ENCODE peak calls at places on chromosomes 4 and X, in four cellular contexts. One of them, this sample, is unnamed.

GRCh38 chrX:133053854-133054565 is 42.9 kb downstream of the USP26 start:
- DNase-seq in fibroblast of lung: peak; percentile 11
- DNase-seq in CD8-positive, alpha-beta T cell: no peak
- DNase-seq in heart right ventricle: no peak
- DNase-seq in this sample: peak; percentile 23

GRCh38 chrX:122500556-122500955 is 683.5 kb upstream of the GRIA3 start:
- DNase-seq in CD8-positive, alpha-beta T cell: no peak
- DNase-seq in fibroblast of lung: no peak
- DNase-seq in heart right ventricle: no peak
- DNase-seq in this sample: no peak

GRCh38 chr4:85737254-85737653 is 262.3 kb downstream of the ARHGAP24 start:
- DNase-seq in CD8-positive, alpha-beta T cell: no peak
- DNase-seq in heart right ventricle: no peak
- DNase-seq in fibroblast of lung: no peak
- DNase-seq in this sample: no peak

GRCh38 chr4:53586121-53586816 is 5.0 kb downstream of the LNX1 start:
- DNase-seq in fibroblast of lung: peak; percentile 96
- DNase-seq in heart right ventricle: peak; percentile 17
- DNase-seq in CD8-positive, alpha-beta T cell: no peak
- DNase-seq in this sample: no peak

GRCh38 chr4:166277406-166277805 is 404.4 kb downstream of the TLL1 start:
- DNase-seq in heart right ventricle: no peak
- DNase-seq in fibroblast of lung: no peak
- DNase-seq in CD8-positive, alpha-beta T cell: no peak
- DNase-seq in this sample: no peak

GRCh38 chr4:2255501-2256155 is 6.3 kb downstream of the MXD4 start:
- DNase-seq in fibroblast of lung: no peak
- DNase-seq in heart right ventricle: peak; percentile 24
- DNase-seq in CD8-positive, alpha-beta T cell: peak; percentile 9
- DNase-seq in this sample: no peak

GRCh38 chr4:153676491-153676890 is 7.6 kb upstream of the TLR2 start:
- DNase-seq in fibroblast of lung: no peak
- DNase-seq in heart right ventricle: no peak
- DNase-seq in CD8-positive, alpha-beta T cell: no peak
- DNase-seq in this sample: no peak

GRCh38 chr4:177667687-177668086 is 225.4 kb upstream of the AGA start:
- DNase-seq in CD8-positive, alpha-beta T cell: no peak
- DNase-seq in heart right ventricle: no peak
- DNase-seq in fibroblast of lung: no peak
- DNase-seq in this sample: no peak

GRCh38 chrX:121244511-121244910 is 197.1 kb downstream of the GLUD2 start:
- DNase-seq in CD8-positive, alpha-beta T cell: no peak
- DNase-seq in fibroblast of lung: no peak
- DNase-seq in heart right ventricle: no peak
- DNase-seq in this sample: no peak

GRCh38 chr4:152259866-152260265 is 276.0 kb downstream of the FBXW7 start:
- DNase-seq in heart right ventricle: no peak
- DNase-seq in fibroblast of lung: peak; percentile 7
- DNase-seq in CD8-positive, alpha-beta T cell: no peak
- DNase-seq in this sample: peak; percentile 74

GRCh38 chr4:68693325-68694075 is 23.0 kb upstream of the UGT2B15 start:
- DNase-seq in CD8-positive, alpha-beta T cell: no peak
- DNase-seq in fibroblast of lung: no peak
- DNase-seq in heart right ventricle: no peak
- DNase-seq in this sample: no peak

GRCh38 chr4:85953651-85954018 is 406.2 kb downstream of the MAPK10 start:
- DNase-seq in CD8-positive, alpha-beta T cell: no peak
- DNase-seq in fibroblast of lung: peak; percentile 51
- DNase-seq in heart right ventricle: no peak
- DNase-seq in this sample: no peak

GRCh38 chr4:135492439-135492838 is 1290.8 kb upstream of the PABPC4L start:
- DNase-seq in fibroblast of lung: no peak
- DNase-seq in heart right ventricle: no peak
- DNase-seq in CD8-positive, alpha-beta T cell: no peak
- DNase-seq in this sample: no peak

GRCh38 chrX:23334536-23334870 is at the start of gene PTCHD1:
- DNase-seq in heart right ventricle: no peak
- DNase-seq in CD8-positive, alpha-beta T cell: no peak
- DNase-seq in fibroblast of lung: no peak
- DNase-seq in this sample: no peak

GRCh38 chr4:19254476-19254875 is 997.2 kb upstream of the SLIT2 start:
- DNase-seq in CD8-positive, alpha-beta T cell: no peak
- DNase-seq in heart right ventricle: no peak
- DNase-seq in fibroblast of lung: peak; percentile 21
- DNase-seq in this sample: no peak

GRCh38 chr4:176593943-176594342 is 198.8 kb downstream of the VEGFC start:
- DNase-seq in heart right ventricle: no peak
- DNase-seq in CD8-positive, alpha-beta T cell: no peak
- DNase-seq in fibroblast of lung: no peak
- DNase-seq in this sample: no peak

GRCh38 chrX:78650906-78651437 is 8.2 kb downstream of the RTL3 start:
- DNase-seq in heart right ventricle: no peak
- DNase-seq in fibroblast of lung: peak; percentile 67
- DNase-seq in CD8-positive, alpha-beta T cell: no peak
- DNase-seq in this sample: no peak

GRCh38 chr4:153110739-153111138 is 93.5 kb upstream of the TRIM2 start:
- DNase-seq in CD8-positive, alpha-beta T cell: no peak
- DNase-seq in heart right ventricle: no peak
- DNase-seq in fibroblast of lung: no peak
- DNase-seq in this sample: no peak

GRCh38 chr4:85030156-85030555 is 63.7 kb upstream of the WDFY3 start:
- DNase-seq in heart right ventricle: no peak
- DNase-seq in CD8-positive, alpha-beta T cell: no peak
- DNase-seq in fibroblast of lung: no peak
- DNase-seq in this sample: no peak

GRCh38 chr4:1794809-1795303 is 1.8 kb downstream of the FGFR3 start:
- DNase-seq in heart right ventricle: no peak
- DNase-seq in CD8-positive, alpha-beta T cell: no peak
- DNase-seq in fibroblast of lung: no peak
- DNase-seq in this sample: no peak

GRCh38 chr4:79227896-79228295 is 98.0 kb downstream of the NAA11 start:
- DNase-seq in heart right ventricle: no peak
- DNase-seq in CD8-positive, alpha-beta T cell: no peak
- DNase-seq in fibroblast of lung: peak; percentile 76
- DNase-seq in this sample: no peak

GRCh38 chr4:6463311-6464289 is 8.8 kb downstream of the PPP2R2C start:
- DNase-seq in CD8-positive, alpha-beta T cell: no peak
- DNase-seq in fibroblast of lung: no peak
- DNase-seq in heart right ventricle: no peak
- DNase-seq in this sample: no peak

GRCh38 chr4:156638925-156639605 is 332.5 kb downstream of the PDGFC start:
- DNase-seq in fibroblast of lung: peak; percentile 66
- DNase-seq in CD8-positive, alpha-beta T cell: no peak
- DNase-seq in heart right ventricle: no peak
- DNase-seq in this sample: no peak

GRCh38 chr4:165294907-165295306 is 32.6 kb upstream of the MSMO1 start:
- DNase-seq in CD8-positive, alpha-beta T cell: peak; percentile 19
- DNase-seq in heart right ventricle: no peak
- DNase-seq in fibroblast of lung: no peak
- DNase-seq in this sample: no peak

GRCh38 chr4:176277162-176277904 is 8.3 kb upstream of the ASB5 start:
- DNase-seq in heart right ventricle: peak; percentile 51
- DNase-seq in CD8-positive, alpha-beta T cell: no peak
- DNase-seq in fibroblast of lung: peak; percentile 81
- DNase-seq in this sample: no peak

GRCh38 chr4:1952719-1953118 is 56.1 kb downstream of the NELFA start:
- DNase-seq in fibroblast of lung: no peak
- DNase-seq in heart right ventricle: no peak
- DNase-seq in CD8-positive, alpha-beta T cell: no peak
- DNase-seq in this sample: no peak

GRCh38 chr4:2962614-2963184 is 507 bp downstream of the NOP14 start:
- DNase-seq in heart right ventricle: peak; percentile 26
- DNase-seq in fibroblast of lung: peak; percentile 54
- DNase-seq in CD8-positive, alpha-beta T cell: no peak
- DNase-seq in this sample: no peak

GRCh38 chr4:139511320-139511719 is 44.7 kb downstream of the SETD7 start:
- DNase-seq in heart right ventricle: no peak
- DNase-seq in fibroblast of lung: no peak
- DNase-seq in CD8-positive, alpha-beta T cell: no peak
- DNase-seq in this sample: no peak

GRCh38 chr4:36165256-36166005 is 78.9 kb downstream of the ARAP2 start:
- DNase-seq in heart right ventricle: no peak
- DNase-seq in CD8-positive, alpha-beta T cell: no peak
- DNase-seq in fibroblast of lung: peak; percentile 17
- DNase-seq in this sample: no peak

GRCh38 chr4:41214158-41215146 is at the start of gene APBB2:
- DNase-seq in heart right ventricle: peak; percentile 96
- DNase-seq in CD8-positive, alpha-beta T cell: peak; percentile 20
- DNase-seq in fibroblast of lung: peak; percentile 97
- DNase-seq in this sample: peak; percentile 73

GRCh38 chrX:39619182-39620009 is 478.4 kb downstream of the BCOR start:
- DNase-seq in CD8-positive, alpha-beta T cell: no peak
- DNase-seq in heart right ventricle: no peak
- DNase-seq in fibroblast of lung: no peak
- DNase-seq in this sample: no peak

GRCh38 chrX:18885317-18886004 is 98.5 kb downstream of the PHKA2 start:
- DNase-seq in CD8-positive, alpha-beta T cell: peak; percentile 11
- DNase-seq in fibroblast of lung: peak; percentile 34
- DNase-seq in heart right ventricle: no peak
- DNase-seq in this sample: no peak

GRCh38 chrX:18886344-18887161 is 97.4 kb downstream of the PHKA2 start:
- DNase-seq in fibroblast of lung: peak; percentile 72
- DNase-seq in CD8-positive, alpha-beta T cell: peak; percentile 48
- DNase-seq in heart right ventricle: peak; percentile 79
- DNase-seq in this sample: no peak

GRCh38 chrX:18887177-18887820 is 96.6 kb downstream of the PHKA2 start:
- DNase-seq in fibroblast of lung: peak; percentile 20
- DNase-seq in CD8-positive, alpha-beta T cell: no peak
- DNase-seq in heart right ventricle: peak; percentile 52
- DNase-seq in this sample: no peak

GRCh38 chrX:18884916-18885315 is 99.0 kb downstream of the PHKA2 start:
- DNase-seq in fibroblast of lung: no peak
- DNase-seq in heart right ventricle: no peak
- DNase-seq in CD8-positive, alpha-beta T cell: no peak
- DNase-seq in this sample: no peak

GRCh38 chrX:18886005-18886343 is 97.9 kb downstream of the PHKA2 start:
- DNase-seq in heart right ventricle: no peak
- DNase-seq in fibroblast of lung: no peak
- DNase-seq in CD8-positive, alpha-beta T cell: peak; percentile 10
- DNase-seq in this sample: no peak
- H3K4me3 ChIP-seq in heart right ventricle: peak overlapping the region; percentile 47
- H3K4me3 ChIP-seq in fibroblast of lung: peak overlapping the region; percentile 10
- H3K4me3 ChIP-seq in CD8-positive, alpha-beta T cell: peak overlapping the region; percentile 64
- H3K4me3 ChIP-seq in this sample: peak overlapping the region; percentile 11

GRCh38 chr4:147398556-147398955 is 82.3 kb upstream of the EDNRA start:
- DNase-seq in heart right ventricle: no peak
- DNase-seq in fibroblast of lung: peak; percentile 14
- DNase-seq in CD8-positive, alpha-beta T cell: no peak
- DNase-seq in this sample: no peak
- TF ChIP-seq CTCF in heart right ventricle: no peak
- TF ChIP-seq CTCF in fibroblast of lung: no peak
- TF ChIP-seq CTCF in CD8-positive, alpha-beta T cell: no peak
- TF ChIP-seq CTCF in this sample: no peak

DNA sequence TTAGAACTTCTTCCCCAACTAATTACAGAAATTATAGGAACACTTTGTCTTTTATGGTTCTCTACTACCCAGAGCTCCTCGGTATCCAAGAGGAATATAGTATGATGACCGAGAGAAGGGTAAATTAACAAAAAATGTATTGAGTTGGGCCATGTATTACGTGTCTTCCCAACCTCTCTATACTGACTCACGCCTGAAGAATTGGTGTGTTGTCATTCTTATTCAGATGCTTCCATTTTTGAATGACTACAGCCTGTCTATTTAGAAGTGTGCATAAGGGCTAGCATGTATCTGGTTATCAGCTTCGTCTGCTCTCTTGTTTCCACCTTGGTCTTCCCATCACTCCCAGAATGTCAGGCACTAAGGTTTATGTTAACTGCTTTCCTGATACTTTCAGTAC is 24.5 kb upstream of the SCD5 start:
- DNase-seq in CD8-positive, alpha-beta T cell: no peak
- DNase-seq in heart right ventricle: no peak
- DNase-seq in fibroblast of lung: no peak
- DNase-seq in this sample: no peak
- H3K36me3 ChIP-seq in CD8-positive, alpha-beta T cell: peaks cover 51% of the 10 kb centered on the region
- H3K36me3 ChIP-seq in heart right ventricle: peaks cover 6% of the 10 kb centered on the region
- H3K36me3 ChIP-seq in fibroblast of lung: peaks cover 23% of the 10 kb centered on the region
- H3K36me3 ChIP-seq in this sample: peaks cover 1% of the 10 kb centered on the region

GRCh38 chr4:110586137-110586850 is 36.6 kb downstream of the PITX2 start:
- DNase-seq in heart right ventricle: no peak
- DNase-seq in CD8-positive, alpha-beta T cell: no peak
- DNase-seq in fibroblast of lung: peak; percentile 78
- DNase-seq in this sample: peak; percentile 43
- H3K4me3 ChIP-seq in heart right ventricle: no peak overlapping the region
- H3K4me3 ChIP-seq in CD8-positive, alpha-beta T cell: no peak overlapping the region
- H3K4me3 ChIP-seq in fibroblast of lung: no peak overlapping the region
- H3K4me3 ChIP-seq in this sample: no peak overlapping the region

DNA sequence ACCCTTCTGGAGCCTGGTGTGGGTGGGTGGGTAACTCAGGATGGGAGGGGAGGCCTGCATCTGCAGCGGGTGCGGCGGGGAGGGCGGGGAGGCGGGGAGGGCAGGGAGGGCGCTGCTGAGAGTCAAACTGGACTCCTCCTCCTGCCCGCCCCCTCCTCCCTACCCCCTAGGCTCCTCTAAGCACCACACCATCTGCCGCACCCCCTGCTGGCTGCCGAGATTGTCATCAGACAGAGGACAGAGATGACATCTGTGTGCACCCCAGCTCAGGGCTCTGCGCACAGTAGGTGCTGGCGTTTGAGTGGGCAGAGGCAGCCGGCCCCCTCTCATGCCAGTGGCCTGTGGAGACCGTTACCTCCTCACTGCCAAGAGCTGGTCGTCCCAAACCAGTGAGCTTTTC is 10.6 kb upstream of the HMX1 start:
- DNase-seq in heart right ventricle: no peak
- DNase-seq in fibroblast of lung: no peak
- DNase-seq in CD8-positive, alpha-beta T cell: no peak
- DNase-seq in this sample: no peak
- TF ChIP-seq CTCF in heart right ventricle: no peak
- TF ChIP-seq CTCF in fibroblast of lung: no peak
- TF ChIP-seq CTCF in CD8-positive, alpha-beta T cell: no peak
- TF ChIP-seq CTCF in this sample: no peak

DNA sequence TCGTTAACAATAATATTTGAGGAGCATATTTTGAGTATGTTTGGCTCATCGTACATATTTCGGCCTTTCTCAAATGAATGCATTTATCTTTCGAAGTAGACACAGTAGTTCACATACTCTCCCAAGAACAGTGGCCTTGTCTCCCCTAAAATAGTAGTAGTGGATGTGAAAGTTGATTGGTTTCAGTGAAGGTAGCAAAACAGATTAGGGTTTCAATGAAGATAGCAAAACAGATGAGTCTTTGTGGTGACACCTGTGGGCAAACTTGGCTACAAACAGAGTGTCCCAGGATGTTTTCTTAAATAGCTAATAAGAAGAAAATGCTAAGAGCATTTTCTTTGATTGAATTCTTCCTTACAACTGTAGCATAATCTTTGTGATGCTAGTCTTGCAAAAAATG is 67.0 kb downstream of the USP9X start:
- DNase-seq in CD8-positive, alpha-beta T cell: no peak
- DNase-seq in heart right ventricle: no peak
- DNase-seq in fibroblast of lung: no peak
- DNase-seq in this sample: no peak
- H3K36me3 ChIP-seq in CD8-positive, alpha-beta T cell: peaks cover 22% of the 10 kb centered on the region
- H3K36me3 ChIP-seq in heart right ventricle: no peaks in the 10 kb centered on the region
- H3K36me3 ChIP-seq in fibroblast of lung: no peaks in the 10 kb centered on the region
- H3K36me3 ChIP-seq in this sample: peaks cover 1% of the 10 kb centered on the region